ENCODE peak calls at places on chromosomes 13 and 19, in ten cellular contexts. E, H, O, G, B, L, D, S, V and T are unnamed samples.

GRCh38 chr13:64546371-64546770 is 2683.8 kb downstream of the PCDH9 start:
- DNase-seq in V (no peak), O (no peak), S (no peak), E (no peak), L (no peak), B (no peak), G (no peak), D (no peak), H (no peak), T (no peak)

GRCh38 chr13:21124853-21125252 is 51.5 kb downstream of the SKA3 start:
- DNase-seq in E (no peak), L (no peak), B (peak), V (no peak), S (no peak), O (no peak), H (no peak), D (peak), G (no peak), T (no peak)

GRCh38 chr13:35648109-35648508 is 171.6 kb upstream of the MAB21L1 start:
- DNase-seq in B (no peak), S (no peak), O (no peak), V (no peak), G (no peak), D (no peak), E (no peak), L (no peak), H (no peak), T (no peak)

GRCh38 chr19:676343-677105 is at the start of gene FSTL3:
- DNase-seq in S (no peak), O (no peak), L (no peak), G (no peak), E (peak), V (peak), B (no peak), D (no peak), H (no peak), T (no peak)

GRCh38 chr13:104571161-104571889 is 1505.1 kb upstream of the SLC10A2 start:
- DNase-seq in V (no peak), S (no peak), B (peak), L (peak), H (peak), D (peak), E (no peak), O (peak), G (peak), T (no peak)

GRCh38 chr19:58170860-58171259 is 12.0 kb upstream of the ZNF274 start:
- DNase-seq in L (no peak), O (no peak), E (no peak), S (no peak), B (no peak), H (no peak), D (no peak), G (peak), V (no peak), T (no peak)

GRCh38 chr13:76828316-76828741 is 57.9 kb downstream of the KCTD12 start:
- DNase-seq in B (no peak), S (no peak), V (no peak), O (no peak), L (no peak), G (no peak), E (peak), H (no peak), D (no peak), T (no peak)

GRCh38 chr19:46678110-46678732 is 17.2 kb upstream of the DACT3 start:
- DNase-seq in L (no peak), S (peak), V (no peak), O (no peak), E (no peak), H (peak), D (no peak), G (no peak), B (no peak), T (peak)

GRCh38 chr13:21798181-21798580 is 127.3 kb downstream of the FGF9 start:
- DNase-seq in L (no peak), S (no peak), E (no peak), G (no peak), O (no peak), B (no peak), H (no peak), V (no peak), D (no peak), T (no peak)

GRCh38 chr13:48403151-48403631 is 9.7 kb downstream of the LPAR6 start:
- DNase-seq in V (no peak), L (no peak), S (peak), H (no peak), E (peak), O (no peak), B (no peak), D (no peak), G (no peak), T (peak)

GRCh38 chr19:741506-742131 is 9.3 kb upstream of the MISP start:
- DNase-seq in V (no peak), H (peak), S (no peak), G (no peak), D (no peak), B (no peak), E (no peak), O (no peak), L (no peak), T (no peak)

GRCh38 chr19:7995756-7996155 is 9.7 kb downstream of the ELAVL1 start:
- DNase-seq in V (no peak), L (no peak), G (no peak), D (no peak), H (no peak), E (no peak), B (no peak), S (no peak), O (no peak), T (no peak)

GRCh38 chr19:29233591-29233990 is 20.6 kb upstream of the UQCRFS1 start:
- DNase-seq in S (no peak), E (no peak), D (no peak), V (no peak), L (no peak), B (no peak), O (no peak), H (no peak), G (no peak), T (no peak)

GRCh38 chr13:47426126-47426849 is 529.4 kb upstream of the HTR2A start:
- DNase-seq in V (peak), G (no peak), L (no peak), H (no peak), B (peak), S (no peak), E (no peak), D (no peak), O (no peak), T (no peak)

GRCh38 chr19:45137179-45137761 is 23.5 kb downstream of the NKPD1 start:
- DNase-seq in D (peak), O (no peak), V (peak), S (no peak), G (no peak), H (no peak), B (no peak), L (no peak), E (peak), T (no peak)